ENCODE peak calls at places on chromosomes 1 and 21, in five cellular contexts. S is tibial artery, X is right lobe of liver, L is osteocyte, K is ovary. U is an unnamed sample.

GRCh38 chr1:74426208-74426932 is 86.0 kb downstream of the LRRC53 start:
- DNase-seq in L (no peak), S (no peak), X (no peak), K (no peak), U (no peak)

GRCh38 chr1:6360517-6360916 is 33.0 kb downstream of the ACOT7 start:
- DNase-seq in K (no peak), S (no peak), X (no peak), L (no peak), U (no peak)

GRCh38 chr1:9845914-9846313 is 22.1 kb upstream of the CLSTN1 start:
- DNase-seq in L (no peak), X (no peak), S (no peak), K (no peak), U (no peak)

GRCh38 chr1:175169305-175170018 is 23.1 kb downstream of the KIAA0040 start:
- DNase-seq in X (no peak), L (no peak), K (no peak), S (no peak), U (no peak)

GRCh38 chr1:53331446-53332187 is 3.7 kb upstream of the LRP8 start:
- DNase-seq in K (peak), S (peak), X (peak), L (no peak), U (no peak)

GRCh38 chr21:27246741-27247140 is 279.9 kb upstream of the ADAMTS5 start:
- DNase-seq in X (no peak), K (no peak), S (no peak), L (no peak), U (no peak)

GRCh38 chr1:80706526-80706925 is 1094.2 kb upstream of the ADGRL2 start:
- DNase-seq in X (no peak), K (no peak), L (no peak), S (no peak), U (no peak)

GRCh38 chr1:94927405-94928175 is 680 bp upstream of the CNN3 start:
- DNase-seq in K (no peak), X (no peak), L (no peak), S (no peak), U (no peak)

GRCh38 chr1:111197598-111198289 is 2.7 kb downstream of the DENND2D start:
- DNase-seq in X (no peak), S (no peak), K (no peak), L (no peak), U (peak)

GRCh38 chr1:93768380-93768863 is 86.8 kb upstream of the BCAR3 start:
- DNase-seq in K (peak), S (no peak), X (no peak), L (no peak), U (no peak)

GRCh38 chr1:39681294-39681693 is 9.4 kb upstream of the NT5C1A start:
- DNase-seq in L (no peak), X (no peak), K (no peak), S (no peak), U (no peak)

GRCh38 chr1:88658419-88658818 is 25.7 kb upstream of the PKN2 start:
- DNase-seq in L (no peak), S (no peak), K (no peak), X (no peak), U (no peak)

GRCh38 chr1:232057217-232057895 is 430.8 kb downstream of the DISC1 start:
- DNase-seq in K (no peak), S (no peak), L (no peak), X (no peak), U (no peak)

GRCh38 chr1:199042193-199042592 is 403.4 kb downstream of the PTPRC start:
- DNase-seq in S (no peak), K (no peak), L (no peak), X (no peak), U (no peak)

GRCh38 chr21:41763996-41764395 is 2.9 kb downstream of the RIPK4 start:
- DNase-seq in S (no peak), X (no peak), K (no peak), L (no peak), U (no peak)

GRCh38 chr1:156114919-156115513 is 505 bp downstream of the LMNA start:
- DNase-seq in L (no peak), X (no peak), S (no peak), K (peak), U (no peak)

GRCh38 chr1:170864784-170865538 is 70.4 kb upstream of the MROH9 start:
- DNase-seq in X (no peak), L (no peak), S (no peak), K (no peak), U (no peak)

GRCh38 chr1:157566484-157567300 is 14.4 kb upstream of the FCRL5 start:
- DNase-seq in K (no peak), L (no peak), S (no peak), X (no peak), U (no peak)

GRCh38 chr21:36563301-36563926 is 83.5 kb upstream of the CLDN14 start:
- DNase-seq in S (peak), X (no peak), K (no peak), L (peak), U (no peak)

GRCh38 chr1:238451781-238452310 is 561.1 kb upstream of the ZP4 start:
- DNase-seq in X (no peak), L (no peak), K (no peak), S (no peak), U (no peak)

GRCh38 chr1:171819946-171820345 is 21.4 kb upstream of the DNM3 start:
- DNase-seq in X (no peak), K (no peak), S (no peak), L (no peak), U (no peak)

GRCh38 chr1:203148579-203148978 is 21.1 kb downstream of the ADORA1 start:
- DNase-seq in S (no peak), L (no peak), X (no peak), K (no peak), U (no peak)

GRCh38 chr1:29912413-29912812 is 676.1 kb downstream of the PTPRU start:
- DNase-seq in X (no peak), K (no peak), S (no peak), L (no peak), U (no peak)

GRCh38 chr21:42389449-42389835 is 6.4 kb downstream of the TMPRSS3 start:
- DNase-seq in X (no peak), S (no peak), L (no peak), K (no peak), U (no peak)

GRCh38 chr21:37207441-37208009 is 59.6 kb downstream of the VPS26C start:
- DNase-seq in S (no peak), L (peak), X (no peak), K (no peak), U (no peak)

GRCh38 chr21:15526793-15527192 is 203.0 kb upstream of the USP25 start:
- DNase-seq in L (no peak), K (no peak), X (no peak), S (no peak), U (no peak)

GRCh38 chr1:201552941-201553341 is 14.0 kb downstream of the NAV1 start:
- DNase-seq in X (no peak), L (no peak), S (no peak), K (no peak), U (peak)

GRCh38 chr1:73862343-73862742 is 335.6 kb downstream of the LRRIQ3 start:
- DNase-seq in X (no peak), L (no peak), K (no peak), S (no peak), U (no peak)

GRCh38 chr1:41918450-41919043 is at the start of gene HIVEP3:
- DNase-seq in S (no peak), K (no peak), L (no peak), X (no peak), U (no peak)

GRCh38 chr1:221605569-221605968 is 136.3 kb downstream of the DUSP10 start:
- DNase-seq in L (no peak), X (no peak), S (no peak), K (no peak), U (no peak)

GRCh38 chr1:84299536-84300260 is 1.8 kb upstream of the SAMD13 start:
- DNase-seq in X (no peak), L (no peak), S (no peak), K (no peak), U (no peak)

GRCh38 chr1:160539896-160540858 is 17.1 kb upstream of the SLAMF6 start:
- DNase-seq in X (peak), K (no peak), L (no peak), S (no peak), U (no peak)

DNA sequence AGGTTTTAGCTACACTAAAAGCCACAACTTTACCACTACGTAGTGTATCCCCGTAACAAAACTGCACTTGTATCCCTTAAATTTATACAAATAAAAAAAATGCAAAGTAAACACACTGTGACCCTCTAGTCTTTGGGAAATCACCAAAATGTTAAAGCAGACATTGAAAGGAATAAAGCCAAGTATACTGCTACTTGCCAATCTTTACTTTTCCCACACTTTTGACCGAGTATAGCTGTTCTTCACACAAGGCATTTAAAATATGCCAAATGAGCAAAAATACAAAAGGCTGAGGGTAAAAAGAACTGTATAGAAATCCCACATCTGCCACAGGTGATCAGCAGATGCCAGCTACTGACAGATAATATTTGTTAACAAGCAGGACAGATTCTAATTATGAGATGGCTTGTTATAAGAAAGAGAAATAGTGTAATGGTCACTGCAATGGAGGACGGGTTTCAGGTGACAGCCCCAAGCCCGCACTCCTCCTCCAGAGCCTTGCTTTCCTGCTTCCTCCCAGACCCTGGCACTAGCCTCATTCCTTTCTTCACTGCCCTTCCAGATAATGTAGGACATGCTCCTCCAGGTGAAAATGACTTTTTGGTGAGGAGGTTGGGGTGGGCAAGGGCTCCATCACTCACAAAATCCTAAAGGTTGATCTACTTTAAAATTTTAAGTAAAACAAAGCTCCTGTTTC is 18.1 kb downstream of the KCNT2 start:
- DNase-seq in S (no peak), K (no peak), X (no peak), L (no peak), U (no peak)
- TF ChIP-seq CTCF in S (no peak), K (no peak), X (no peak), L (no peak), U (no peak)

GRCh38 chr1:151485685-151486255 is 25.4 kb upstream of the CGN start:
- DNase-seq in S (no peak), K (no peak), L (no peak), X (no peak), U (no peak)
- TF ChIP-seq CTCF in S (no peak), K (no peak), L (no peak), X (no peak), U (no peak)

GRCh38 chr1:145858238-145858936 is 494 bp downstream of the PIAS3 start:
- DNase-seq in K (peak), S (peak), X (peak), L (no peak), U (peak)
- TF ChIP-seq CTCF in K (no peak), S (no peak), X (no peak), L (no peak), U (no peak)

GRCh38 chr1:48206371-48206770 is 16.1 kb upstream of the SLC5A9 start:
- DNase-seq in K (no peak), X (no peak), L (no peak), S (no peak), U (no peak)

GRCh38 chr1:48205547-48205946 is 17.0 kb upstream of the SLC5A9 start:
- DNase-seq in K (no peak), X (no peak), S (no peak), L (peak), U (no peak)

GRCh38 chr1:48200166-48200900 is 22.2 kb upstream of the SLC5A9 start:
- DNase-seq in X (no peak), L (peak), K (no peak), S (no peak), U (no peak)

GRCh38 chr1:48202030-48202752 is 20.3 kb upstream of the SLC5A9 start:
- DNase-seq in X (peak), S (peak), K (peak), L (peak), U (peak)

DNA sequence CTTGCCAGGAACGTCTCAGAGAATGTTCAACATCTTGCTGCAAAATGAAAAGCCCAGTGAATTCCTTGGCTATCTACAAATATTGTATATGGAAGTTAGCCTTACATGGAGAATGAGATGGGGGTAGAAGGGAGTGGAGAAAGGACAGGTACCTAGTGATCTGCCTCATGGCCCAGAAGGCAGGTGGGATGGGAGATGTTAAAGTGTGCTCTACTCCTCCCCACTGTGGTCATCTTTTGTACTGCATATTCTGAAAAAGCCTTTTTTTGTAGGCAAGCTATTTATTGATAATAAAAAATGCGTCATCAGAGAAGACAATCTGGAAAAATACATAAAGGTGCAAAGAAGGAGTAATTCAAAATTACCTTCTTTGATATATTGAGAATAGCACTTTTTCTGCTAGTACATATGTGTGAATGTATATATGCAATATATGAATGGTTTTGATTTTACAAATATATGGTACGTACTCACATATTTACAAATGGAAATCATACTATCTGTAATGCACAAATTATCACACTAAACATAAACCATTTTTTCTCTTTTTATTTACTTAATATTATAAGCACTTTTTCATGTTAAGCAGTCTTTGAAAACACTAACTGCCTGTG is 19.1 kb upstream of the SLC5A9 start:
- DNase-seq in X (no peak), K (no peak), S (no peak), L (peak), U (peak)
- TF ChIP-seq CTCF in X (peak), K (no peak), S (peak), L (peak), U (peak)

DNA sequence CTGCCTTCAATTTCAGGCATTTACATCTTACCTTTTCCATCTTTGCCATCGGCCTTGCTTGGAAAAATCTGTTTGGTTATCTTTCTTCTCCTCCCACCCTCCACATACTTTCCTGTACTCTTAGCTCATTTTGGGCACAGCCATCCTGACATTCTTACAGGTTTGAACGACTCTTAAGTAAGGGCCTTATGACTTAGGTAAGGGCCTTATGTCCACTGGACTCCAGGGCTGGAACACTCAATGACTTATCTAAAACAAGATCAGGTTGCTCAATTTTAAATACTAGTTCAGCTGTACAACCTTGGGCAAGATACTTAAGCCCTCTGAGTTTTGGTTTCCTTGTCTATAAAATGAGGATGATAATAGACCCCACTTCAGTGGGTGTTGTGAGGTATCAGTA is 40.9 kb downstream of the C1orf21 start:
- DNase-seq in K (no peak), X (no peak), L (no peak), S (no peak), U (no peak)
- TF ChIP-seq CTCF in K (no peak), X (no peak), L (no peak), S (no peak), U (no peak)

GRCh38 chr1:154747380-154747779 is 122.7 kb downstream of the KCNN3 start:
- DNase-seq in S (no peak), X (no peak), K (no peak), L (no peak), U (no peak)

GRCh38 chr1:154747841-154748766 is 122.0 kb downstream of the KCNN3 start:
- DNase-seq in X (no peak), S (no peak), L (no peak), K (no peak), U (no peak)

GRCh38 chr1:154746620-154747299 is 123.3 kb downstream of the KCNN3 start:
- DNase-seq in K (no peak), X (no peak), L (no peak), S (no peak), U (no peak)

GRCh38 chr1:154750681-154751665 is 119.1 kb downstream of the KCNN3 start:
- DNase-seq in L (no peak), X (no peak), K (no peak), S (no peak), U (no peak)

GRCh38 chr1:154749078-154749760 is 120.9 kb downstream of the KCNN3 start:
- DNase-seq in L (no peak), X (no peak), S (no peak), K (no peak), U (no peak)
- TF ChIP-seq CTCF in L (peak), X (peak), S (no peak), K (no peak), U (no peak)